ENCODE peak calls at places on chromosomes 2 and 18, in seven cellular contexts. D, E, C, T, Z, B and R are unnamed samples.

GRCh38 chr18:12003894-12004293 is 22.6 kb downstream of the IMPA2 start:
- DNase-seq in D (no peak), B (no peak), Z (no peak), E (no peak), C (peak; percentile 39), T (no peak), R (no peak)

GRCh38 chr2:234528410-234529150 is 31.7 kb upstream of the ARL4C start:
- DNase-seq in C (no peak), T (no peak), B (no peak), D (no peak), E (no peak), Z (no peak), R (no peak)

GRCh38 chr2:135124924-135125886 is 73.1 kb downstream of the RAB3GAP1 start:
- DNase-seq in E (peak; percentile 83), D (no peak), Z (no peak), T (no peak), C (no peak), B (no peak), R (no peak)

GRCh38 chr2:233287871-233288270 is 19.7 kb upstream of the SAG start:
- DNase-seq in D (no peak), T (no peak), C (no peak), Z (no peak), E (no peak), B (no peak), R (no peak)

GRCh38 chr2:137056704-137057103 is 291.4 kb downstream of the THSD7B start:
- DNase-seq in C (no peak), Z (no peak), T (no peak), B (no peak), E (no peak), D (no peak), R (no peak)

GRCh38 chr2:64488050-64488974 is 34.4 kb downstream of the LGALSL start:
- DNase-seq in B (peak; percentile 71), D (no peak), T (peak; percentile 68), E (peak; percentile 48), C (peak; percentile 63), Z (peak; percentile 88), R (peak; percentile 47)

GRCh38 chr18:7524786-7525185 is 42.3 kb upstream of the PTPRM start:
- DNase-seq in C (no peak), D (no peak), E (no peak), Z (no peak), B (no peak), T (no peak), R (no peak)

GRCh38 chr2:11995381-11995947 is 249.0 kb downstream of the LPIN1 start:
- DNase-seq in D (no peak), E (no peak), B (no peak), Z (no peak), C (no peak), T (no peak), R (no peak)

GRCh38 chr2:137179542-137179941 is 414.2 kb downstream of the THSD7B start:
- DNase-seq in D (no peak), C (no peak), B (no peak), E (peak; percentile 57), T (no peak), Z (no peak), R (no peak)

GRCh38 chr18:79199691-79200374 is 130.6 kb downstream of the ATP9B start:
- DNase-seq in D (no peak), E (peak; percentile 76), B (no peak), Z (no peak), T (no peak), C (no peak), R (no peak)

GRCh38 chr2:163213699-163214098 is 375.1 kb upstream of the KCNH7 start:
- DNase-seq in Z (no peak), D (no peak), T (no peak), E (peak; percentile 89), C (no peak), B (no peak), R (no peak)

GRCh38 chr2:220192994-220193753 is 565.7 kb downstream of the SLC4A3 start:
- DNase-seq in C (no peak), D (no peak), Z (no peak), B (no peak), E (peak; percentile 76), T (no peak), R (no peak)

GRCh38 chr2:46800218-46800617 is 115.4 kb downstream of the MCFD2 start:
- DNase-seq in B (no peak), C (no peak), T (no peak), Z (no peak), D (no peak), E (peak; percentile 45), R (no peak)

GRCh38 chr18:9535430-9535972 is 60.2 kb downstream of the RALBP1 start:
- DNase-seq in Z (no peak), C (no peak), D (peak; percentile 60), T (no peak), B (no peak), E (no peak), R (peak; percentile 87)

GRCh38 chr2:235954888-235955480 is 213.2 kb downstream of the GBX2 start:
- DNase-seq in T (no peak), C (no peak), E (no peak), D (no peak), B (no peak), Z (no peak), R (no peak)

GRCh38 chr2:79622508-79622907 is 109.7 kb downstream of the CTNNA2 start:
- DNase-seq in C (no peak), D (no peak), E (no peak), B (no peak), T (no peak), Z (no peak), R (no peak)

GRCh38 chr2:201343559-201343958 is 13.6 kb downstream of the FLACC1 start:
- DNase-seq in T (no peak), E (no peak), Z (no peak), D (no peak), B (no peak), C (no peak), R (no peak)

GRCh38 chr2:190088917-190089316 is 26.4 kb upstream of the MSTN start:
- DNase-seq in T (peak; percentile 76), Z (peak; percentile 40), D (peak; percentile 2), B (peak; percentile 51), C (peak; percentile 48), E (peak; percentile 47), R (peak; percentile 73)

GRCh38 chr18:62925031-62925688 is 209.8 kb downstream of the PHLPP1 start:
- DNase-seq in T (no peak), E (peak; percentile 53), Z (no peak), C (no peak), B (no peak), D (no peak), R (no peak)

GRCh38 chr2:60519259-60519863 is 34.1 kb downstream of the BCL11A start:
- DNase-seq in T (peak; percentile 53), D (no peak), Z (no peak), E (peak; percentile 21), B (no peak), C (no peak), R (no peak)

GRCh38 chr2:187915810-187916209 is 361.6 kb upstream of the TFPI start:
- DNase-seq in C (no peak), Z (no peak), D (no peak), E (no peak), B (no peak), T (no peak), R (no peak)

GRCh38 chr2:27041708-27042107 is 8.9 kb downstream of the TMEM214 start:
- DNase-seq in B (no peak), D (no peak), T (no peak), Z (no peak), C (no peak), E (no peak), R (no peak)

GRCh38 chr18:10792181-10792580 is 266.4 kb downstream of the NAPG start:
- DNase-seq in E (no peak), D (no peak), T (no peak), Z (no peak), C (no peak), B (no peak), R (no peak)

GRCh38 chr2:236745420-236746210 is 176.0 kb downstream of the ACKR3 start:
- DNase-seq in E (peak; percentile 94), B (no peak), Z (no peak), T (no peak), C (no peak), D (no peak), R (peak; percentile 10)

GRCh38 chr2:183011741-183012140 is 26.5 kb downstream of the NCKAP1 start:
- DNase-seq in D (no peak), C (no peak), Z (no peak), T (no peak), E (no peak), B (no peak), R (no peak)

GRCh38 chr18:13382683-13382989 is 164.1 kb downstream of the LDLRAD4 start:
- DNase-seq in E (no peak), Z (no peak), T (no peak), C (no peak), B (no peak), D (no peak), R (no peak)

GRCh38 chr2:20624884-20625485 is 25.9 kb downstream of the HS1BP3 start:
- DNase-seq in E (no peak), Z (no peak), T (no peak), D (no peak), C (no peak), B (no peak), R (no peak)

GRCh38 chr18:36769611-36770314 is 59.0 kb downstream of the TPGS2 start:
- DNase-seq in C (no peak), E (no peak), B (peak; percentile 37), T (peak; percentile 11), D (no peak), Z (no peak), R (peak; percentile 10)

GRCh38 chr2:169365093-169365483 is 2.8 kb upstream of the LRP2 start:
- DNase-seq in B (peak; percentile 59), Z (no peak), D (no peak), C (no peak), E (no peak), T (peak; percentile 27), R (no peak)

GRCh38 chr2:197073701-197074433 is 147.4 kb upstream of the PGAP1 start:
- DNase-seq in T (no peak), D (peak; percentile 83), B (peak; percentile 17), E (no peak), C (peak; percentile 54), Z (no peak), R (no peak)

GRCh38 chr18:34965108-34965507 is 76.1 kb upstream of the MAPRE2 start:
- DNase-seq in E (no peak), Z (no peak), C (no peak), T (peak; percentile 80), B (no peak), D (no peak), R (no peak)

GRCh38 chr2:96408631-96409542 is 73.3 kb downstream of the NCAPH start:
- DNase-seq in Z (no peak), B (no peak), T (no peak), E (no peak), C (peak; percentile 76), D (peak; percentile 71), R (peak; percentile 31)

GRCh38 chr2:73418343-73418742 is 32.7 kb downstream of the ALMS1 start:
- DNase-seq in B (no peak), T (no peak), C (peak; percentile 65), D (no peak), Z (no peak), E (peak; percentile 46), R (no peak)